ENCODE peak calls at places on chromosomes 4 and X, in seven cellular contexts. One of them, this sample, is unnamed.

GRCh38 chr4:154049457-154050181 is 260.7 kb upstream of the SFRP2 start:
- DNase-seq in hepatocyte: peak; percentile 11
- DNase-seq in NCI-H187: no peak
- DNase-seq in effector memory CD4-positive, alpha-beta T cell: no peak
- DNase-seq in H9: peak; percentile 77
- DNase-seq in stimulated activated CD8-positive, alpha-beta memory T cell treated with anti-CD3 and anti-CD28 coated beads, Interleukin-12 subunit alpha, Interleukin-12 subunit beta, amount 100 ng/mL, for 1 hour: no peak
- DNase-seq in activated CD4-positive, alpha-beta T cell treated with anti-CD3 and anti-CD28 coated beads for 24 hours: no peak
- DNase-seq in this sample: no peak

GRCh38 chr4:26220704-26221103 is 100.1 kb upstream of the RBPJ start:
- DNase-seq in hepatocyte: no peak
- DNase-seq in NCI-H187: no peak
- DNase-seq in effector memory CD4-positive, alpha-beta T cell: no peak
- DNase-seq in H9: no peak
- DNase-seq in stimulated activated CD8-positive, alpha-beta memory T cell treated with anti-CD3 and anti-CD28 coated beads, Interleukin-12 subunit alpha, Interleukin-12 subunit beta, amount 100 ng/mL, for 1 hour: no peak
- DNase-seq in activated CD4-positive, alpha-beta T cell treated with anti-CD3 and anti-CD28 coated beads for 24 hours: no peak
- DNase-seq in this sample: no peak

GRCh38 chrX:100720301-100720700 is 11.6 kb downstream of the SYTL4 start:
- DNase-seq in hepatocyte: no peak
- DNase-seq in NCI-H187: no peak
- DNase-seq in effector memory CD4-positive, alpha-beta T cell: no peak
- DNase-seq in H9: no peak
- DNase-seq in stimulated activated CD8-positive, alpha-beta memory T cell treated with anti-CD3 and anti-CD28 coated beads, Interleukin-12 subunit alpha, Interleukin-12 subunit beta, amount 100 ng/mL, for 1 hour: no peak
- DNase-seq in activated CD4-positive, alpha-beta T cell treated with anti-CD3 and anti-CD28 coated beads for 24 hours: no peak
- DNase-seq in this sample: no peak

GRCh38 chr4:1985780-1986577 is 22.8 kb downstream of the NELFA start:
- DNase-seq in hepatocyte: no peak
- DNase-seq in NCI-H187: no peak
- DNase-seq in effector memory CD4-positive, alpha-beta T cell: no peak
- DNase-seq in H9: no peak
- DNase-seq in stimulated activated CD8-positive, alpha-beta memory T cell treated with anti-CD3 and anti-CD28 coated beads, Interleukin-12 subunit alpha, Interleukin-12 subunit beta, amount 100 ng/mL, for 1 hour: no peak
- DNase-seq in activated CD4-positive, alpha-beta T cell treated with anti-CD3 and anti-CD28 coated beads for 24 hours: no peak
- DNase-seq in this sample: no peak

GRCh38 chrX:15915959-15916703 is 61.5 kb upstream of the AP1S2 start:
- DNase-seq in hepatocyte: no peak
- DNase-seq in NCI-H187: no peak
- DNase-seq in effector memory CD4-positive, alpha-beta T cell: no peak
- DNase-seq in H9: no peak
- DNase-seq in stimulated activated CD8-positive, alpha-beta memory T cell treated with anti-CD3 and anti-CD28 coated beads, Interleukin-12 subunit alpha, Interleukin-12 subunit beta, amount 100 ng/mL, for 1 hour: no peak
- DNase-seq in activated CD4-positive, alpha-beta T cell treated with anti-CD3 and anti-CD28 coated beads for 24 hours: no peak
- DNase-seq in this sample: no peak

GRCh38 chr4:168220893-168221292 is 97.7 kb downstream of the DDX60 start:
- DNase-seq in hepatocyte: no peak
- DNase-seq in NCI-H187: no peak
- DNase-seq in effector memory CD4-positive, alpha-beta T cell: no peak
- DNase-seq in H9: no peak
- DNase-seq in stimulated activated CD8-positive, alpha-beta memory T cell treated with anti-CD3 and anti-CD28 coated beads, Interleukin-12 subunit alpha, Interleukin-12 subunit beta, amount 100 ng/mL, for 1 hour: no peak
- DNase-seq in activated CD4-positive, alpha-beta T cell treated with anti-CD3 and anti-CD28 coated beads for 24 hours: no peak
- DNase-seq in this sample: no peak

GRCh38 chr4:181150173-181150572 is 1093.0 kb upstream of the TENM3 start:
- DNase-seq in hepatocyte: no peak
- DNase-seq in NCI-H187: no peak
- DNase-seq in effector memory CD4-positive, alpha-beta T cell: no peak
- DNase-seq in H9: no peak
- DNase-seq in stimulated activated CD8-positive, alpha-beta memory T cell treated with anti-CD3 and anti-CD28 coated beads, Interleukin-12 subunit alpha, Interleukin-12 subunit beta, amount 100 ng/mL, for 1 hour: no peak
- DNase-seq in activated CD4-positive, alpha-beta T cell treated with anti-CD3 and anti-CD28 coated beads for 24 hours: no peak
- DNase-seq in this sample: no peak

GRCh38 chr4:82017680-82018079 is 356.1 kb downstream of the HNRNPD start:
- DNase-seq in hepatocyte: peak; percentile 68
- DNase-seq in NCI-H187: no peak
- DNase-seq in effector memory CD4-positive, alpha-beta T cell: no peak
- DNase-seq in H9: no peak
- DNase-seq in stimulated activated CD8-positive, alpha-beta memory T cell treated with anti-CD3 and anti-CD28 coated beads, Interleukin-12 subunit alpha, Interleukin-12 subunit beta, amount 100 ng/mL, for 1 hour: no peak
- DNase-seq in activated CD4-positive, alpha-beta T cell treated with anti-CD3 and anti-CD28 coated beads for 24 hours: no peak
- DNase-seq in this sample: no peak

GRCh38 chr4:166400270-166400894 is 527.3 kb downstream of the TLL1 start:
- DNase-seq in hepatocyte: no peak
- DNase-seq in NCI-H187: no peak
- DNase-seq in effector memory CD4-positive, alpha-beta T cell: no peak
- DNase-seq in H9: no peak
- DNase-seq in stimulated activated CD8-positive, alpha-beta memory T cell treated with anti-CD3 and anti-CD28 coated beads, Interleukin-12 subunit alpha, Interleukin-12 subunit beta, amount 100 ng/mL, for 1 hour: no peak
- DNase-seq in activated CD4-positive, alpha-beta T cell treated with anti-CD3 and anti-CD28 coated beads for 24 hours: no peak
- DNase-seq in this sample: no peak

GRCh38 chr4:174217273-174218126 is 66.0 kb downstream of the FBXO8 start:
- DNase-seq in hepatocyte: peak; percentile 19
- DNase-seq in NCI-H187: no peak
- DNase-seq in effector memory CD4-positive, alpha-beta T cell: no peak
- DNase-seq in H9: no peak
- DNase-seq in stimulated activated CD8-positive, alpha-beta memory T cell treated with anti-CD3 and anti-CD28 coated beads, Interleukin-12 subunit alpha, Interleukin-12 subunit beta, amount 100 ng/mL, for 1 hour: no peak
- DNase-seq in activated CD4-positive, alpha-beta T cell treated with anti-CD3 and anti-CD28 coated beads for 24 hours: no peak
- DNase-seq in this sample: no peak

GRCh38 chr4:123977623-123978022 is 581.0 kb downstream of the SPRY1 start:
- DNase-seq in hepatocyte: peak; percentile 41
- DNase-seq in NCI-H187: no peak
- DNase-seq in effector memory CD4-positive, alpha-beta T cell: no peak
- DNase-seq in H9: no peak
- DNase-seq in stimulated activated CD8-positive, alpha-beta memory T cell treated with anti-CD3 and anti-CD28 coated beads, Interleukin-12 subunit alpha, Interleukin-12 subunit beta, amount 100 ng/mL, for 1 hour: no peak
- DNase-seq in activated CD4-positive, alpha-beta T cell treated with anti-CD3 and anti-CD28 coated beads for 24 hours: no peak
- DNase-seq in this sample: no peak

GRCh38 chrX:107574711-107575110 is 53.6 kb upstream of the PRPS1 start:
- DNase-seq in hepatocyte: no peak
- DNase-seq in NCI-H187: no peak
- DNase-seq in effector memory CD4-positive, alpha-beta T cell: no peak
- DNase-seq in H9: no peak
- DNase-seq in stimulated activated CD8-positive, alpha-beta memory T cell treated with anti-CD3 and anti-CD28 coated beads, Interleukin-12 subunit alpha, Interleukin-12 subunit beta, amount 100 ng/mL, for 1 hour: no peak
- DNase-seq in activated CD4-positive, alpha-beta T cell treated with anti-CD3 and anti-CD28 coated beads for 24 hours: no peak
- DNase-seq in this sample: no peak

GRCh38 chrX:50814701-50815476 is 895 bp upstream of the SHROOM4 start:
- DNase-seq in hepatocyte: peak; percentile 13
- DNase-seq in NCI-H187: no peak
- DNase-seq in effector memory CD4-positive, alpha-beta T cell: no peak
- DNase-seq in H9: no peak
- DNase-seq in stimulated activated CD8-positive, alpha-beta memory T cell treated with anti-CD3 and anti-CD28 coated beads, Interleukin-12 subunit alpha, Interleukin-12 subunit beta, amount 100 ng/mL, for 1 hour: no peak
- DNase-seq in activated CD4-positive, alpha-beta T cell treated with anti-CD3 and anti-CD28 coated beads for 24 hours: no peak
- DNase-seq in this sample: no peak

This sample was measured in activated CD4-positive, alpha-beta memory T cell treated with anti-CD3 and anti-CD28 coated beads for 36 hours.